ENCODE peak calls at places on chromosomes 1 and 21, in four cellular contexts. D, E, S and K are unnamed samples.

GRCh38 chr1:152442291-152442690 is 28.2 kb upstream of the CRNN start:
- DNase-seq in D (no peak), E (no peak), S (no peak), K (no peak)

GRCh38 chr1:98323396-98323795 is 338.1 kb upstream of the SNX7 start:
- DNase-seq in E (no peak), D (peak), S (peak), K (no peak)

GRCh38 chr1:230587056-230587455 is 55.2 kb upstream of the COG2 start:
- DNase-seq in E (no peak), D (no peak), S (no peak), K (no peak)

GRCh38 chr1:163897401-163898169 is 575.8 kb downstream of the NUF2 start:
- DNase-seq in S (peak), D (no peak), E (no peak), K (no peak)

GRCh38 chr1:65108025-65108692 is 39.8 kb upstream of the AK4 start:
- DNase-seq in E (no peak), D (no peak), S (no peak), K (no peak)

GRCh38 chr1:163315773-163316374 is 5.9 kb upstream of the NUF2 start:
- DNase-seq in D (peak), S (peak), E (no peak), K (peak)

GRCh38 chr1:165531021-165531420 is 12.8 kb upstream of the LRRC52 start:
- DNase-seq in S (no peak), E (no peak), D (no peak), K (no peak)

GRCh38 chr1:35173516-35174224 is 19.3 kb downstream of the SFPQ start:
- DNase-seq in E (no peak), S (no peak), D (no peak), K (no peak)

GRCh38 chr1:221887758-221888157 is 145.9 kb upstream of the DUSP10 start:
- DNase-seq in S (no peak), E (no peak), D (no peak), K (no peak)

GRCh38 chr1:4690951-4691675 is 36.7 kb downstream of the AJAP1 start:
- DNase-seq in D (no peak), E (no peak), S (no peak), K (no peak)

GRCh38 chr1:200372095-200372884 is 37.5 kb downstream of the ZNF281 start:
- DNase-seq in S (peak), D (no peak), E (no peak), K (no peak)

GRCh38 chr1:15849775-15850449 is 2.4 kb downstream of the SPEN start:
- DNase-seq in D (peak), E (no peak), S (peak), K (peak)

GRCh38 chr1:198633675-198634121 is 5.1 kb upstream of the PTPRC start:
- DNase-seq in D (peak), S (no peak), E (no peak), K (no peak)

GRCh38 chr1:52424757-52425265 is 20.4 kb downstream of the PRPF38A start:
- DNase-seq in S (peak), E (no peak), D (no peak), K (no peak)

GRCh38 chr1:152107984-152108898 is 7.0 kb downstream of the TCHH start:
- DNase-seq in S (peak), D (peak), E (no peak), K (peak)

GRCh38 chr1:200311256-200311655 is 98.6 kb downstream of the ZNF281 start:
- DNase-seq in S (peak), E (no peak), D (peak), K (no peak)

GRCh38 chr1:223210786-223211115 is 67.7 kb upstream of the TLR5 start:
- DNase-seq in S (no peak), D (no peak), E (no peak), K (no peak)

GRCh38 chr1:12153181-12153785 is 13.5 kb upstream of the TNFRSF1B start:
- DNase-seq in E (peak), S (peak), D (peak), K (peak)

GRCh38 chr1:117531222-117531621 is 74.6 kb upstream of the TENT5C start:
- DNase-seq in D (no peak), S (no peak), E (no peak), K (no peak)

GRCh38 chr21:42515708-42516502 is 2.3 kb downstream of the SLC37A1 start:
- DNase-seq in E (peak), D (no peak), S (no peak), K (no peak)

GRCh38 chr1:19557609-19558051 is 72.3 kb upstream of the CAPZB start:
- DNase-seq in S (peak), E (no peak), D (peak), K (no peak)

GRCh38 chr1:180253585-180254495 is 23.8 kb downstream of the LHX4 start:
- DNase-seq in S (no peak), D (no peak), E (no peak), K (no peak)

GRCh38 chr1:17540255-17541001 is 930 bp downstream of the ARHGEF10L start:
- DNase-seq in S (no peak), E (no peak), D (no peak), K (no peak)

DNA sequence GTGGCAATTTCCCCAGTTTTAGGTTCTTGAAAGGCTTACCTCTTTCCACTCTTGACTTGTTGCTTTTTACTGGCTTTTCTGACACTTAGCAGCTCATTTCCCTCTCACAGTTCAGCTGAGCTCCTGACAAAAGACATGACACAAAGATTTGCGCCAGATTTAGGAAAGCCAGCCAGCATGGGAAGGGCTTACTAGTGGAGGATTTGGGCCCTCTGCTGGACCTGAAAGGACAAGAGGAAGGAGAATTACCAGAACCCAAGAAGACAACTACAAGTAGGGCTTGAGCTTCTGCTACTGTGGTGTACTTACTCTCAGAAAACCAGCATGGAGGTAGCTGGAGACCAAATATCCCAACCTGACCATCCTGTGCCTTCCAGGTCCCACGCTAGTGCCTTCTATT is 784.5 kb downstream of the BRINP3 start:
- DNase-seq in D (no peak), E (no peak), S (no peak), K (no peak)
- TF ChIP-seq CTCF in D (no peak), E (no peak), S (no peak), K (no peak)

DNA sequence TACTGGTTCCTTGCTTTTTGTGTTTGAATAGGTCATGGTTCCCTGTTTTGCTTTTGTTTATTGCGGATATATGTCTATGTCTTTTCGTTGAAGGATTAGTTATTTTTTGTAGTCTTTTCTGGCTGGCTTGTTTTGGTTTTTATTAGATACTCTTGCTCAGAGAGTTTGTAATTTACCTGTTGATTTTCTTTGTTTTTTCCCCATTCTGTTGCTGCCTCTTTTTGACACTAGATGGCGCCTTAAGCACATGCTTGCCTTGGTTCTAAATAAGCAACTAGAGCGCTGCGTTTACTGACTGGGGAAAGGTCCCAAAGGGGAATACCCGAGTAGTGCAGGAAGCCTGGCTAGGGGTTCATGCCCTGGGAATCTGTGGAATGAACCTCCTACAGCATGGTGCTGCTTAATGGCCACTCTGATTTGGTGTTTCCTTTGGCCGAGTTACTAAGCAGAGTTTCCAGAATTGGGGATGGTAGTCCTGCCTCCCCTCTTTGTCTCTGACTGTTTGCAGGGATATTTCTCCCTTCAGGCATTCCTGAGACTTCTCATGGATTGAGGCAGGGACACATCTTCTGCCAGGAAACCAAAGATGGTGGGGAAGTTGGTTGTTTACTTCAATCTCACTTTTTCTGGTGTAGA is 143.2 kb downstream of the PTPRU start:
- DNase-seq in S (peak), D (peak), E (no peak), K (peak)
- TF ChIP-seq CTCF in S (peak), D (peak), E (peak), K (peak)

GRCh38 chr1:1778827-1779675 is 781 bp upstream of the NADK start:
- DNase-seq in S (no peak), E (peak), D (peak), K (peak)
- TF ChIP-seq CTCF in S (no peak), E (peak), D (peak), K (peak)

GRCh38 chr1:224434447-224435317 is at the start of gene WDR26:
- DNase-seq in D (peak), S (peak), E (peak), K (peak)
- TF ChIP-seq CTCF in D (no peak), S (peak), E (no peak), K (no peak)

GRCh38 chr1:85244271-85245053 is 15.0 kb downstream of the C1orf52 start:
- DNase-seq in S (peak), D (no peak), E (no peak), K (no peak)

GRCh38 chr1:85237613-85238012 is 21.8 kb downstream of the C1orf52 start:
- DNase-seq in E (no peak), D (no peak), S (no peak), K (no peak)

GRCh38 chr1:85243336-85243735 is 16.1 kb downstream of the C1orf52 start:
- DNase-seq in E (no peak), S (peak), D (no peak), K (no peak)

GRCh38 chr1:85240659-85241058 is 18.8 kb downstream of the C1orf52 start:
- DNase-seq in D (no peak), S (no peak), E (no peak), K (no peak)

GRCh38 chr1:85240174-85240601 is 19.3 kb downstream of the C1orf52 start:
- DNase-seq in S (peak), E (no peak), D (no peak), K (peak)
- TF ChIP-seq CTCF in S (peak), E (no peak), D (no peak), K (peak)

DNA sequence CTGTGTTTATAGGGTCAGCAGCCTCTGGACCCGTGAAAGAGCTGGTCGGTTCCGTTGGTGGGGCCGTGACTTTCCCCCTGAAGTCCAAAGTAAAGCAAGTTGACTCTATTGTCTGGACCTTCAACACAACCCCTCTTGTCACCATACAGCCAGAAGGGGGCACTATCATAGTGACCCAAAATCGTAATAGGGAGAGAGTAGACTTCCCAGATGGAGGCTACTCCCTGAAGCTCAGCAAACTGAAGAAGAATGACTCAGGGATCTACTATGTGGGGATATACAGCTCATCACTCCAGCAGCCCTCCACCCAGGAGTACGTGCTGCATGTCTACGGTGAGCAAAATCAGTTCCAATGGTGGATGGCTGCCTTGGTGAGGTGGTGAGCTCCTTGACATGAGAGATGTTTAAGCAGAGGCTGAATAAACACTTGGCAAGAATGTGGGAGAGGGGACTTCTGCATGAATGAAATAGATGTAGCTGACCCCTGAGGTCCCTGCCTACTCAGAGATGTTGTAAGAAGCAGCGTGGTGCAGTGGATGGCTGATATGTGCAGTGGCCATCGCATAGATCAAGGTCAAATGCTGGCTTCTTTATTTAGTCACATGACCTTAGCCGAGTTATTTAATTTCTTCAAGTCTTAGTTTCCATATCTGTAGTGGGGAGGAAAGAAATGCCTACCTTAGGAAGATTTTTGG is 9.3 kb downstream of the SLAMF7 start:
- DNase-seq in D (no peak), E (no peak), S (no peak), K (no peak)
- TF ChIP-seq CTCF in D (no peak), E (no peak), S (no peak), K (peak)

DNA sequence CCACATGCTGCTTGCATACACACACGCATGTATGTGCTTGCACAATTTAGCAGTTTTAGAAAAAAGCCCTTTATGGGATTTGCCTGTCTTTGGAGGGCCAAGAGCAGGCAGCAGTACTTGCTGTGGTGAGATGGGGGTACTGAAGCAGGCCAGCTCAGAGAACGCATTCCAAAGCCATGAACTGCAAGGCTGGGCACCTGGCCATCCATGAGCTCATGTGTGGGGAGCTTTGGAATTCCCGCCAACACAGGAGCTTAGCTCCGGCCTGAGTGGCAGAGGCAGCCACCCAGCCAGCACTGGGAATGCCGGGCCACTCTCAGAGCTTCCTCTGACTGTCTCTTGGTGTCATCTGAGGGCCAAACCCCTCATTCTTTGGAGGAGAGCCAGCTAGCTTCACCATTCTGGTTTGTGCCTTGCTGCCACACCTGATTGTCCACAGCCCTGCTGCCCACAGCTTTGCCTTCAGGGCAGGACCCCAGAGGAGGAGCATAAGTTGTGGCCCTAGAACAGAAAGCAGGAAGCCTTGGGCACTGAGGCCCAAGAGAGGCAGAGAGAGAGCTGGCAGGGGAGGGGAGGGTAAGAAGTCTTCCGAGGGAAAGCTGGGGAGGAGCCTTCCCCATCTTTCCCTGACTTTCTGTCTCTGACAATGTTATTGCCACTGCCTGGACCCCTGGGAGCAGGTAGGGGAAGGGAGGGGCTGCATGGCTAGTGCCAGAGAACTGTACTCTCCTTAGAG is 92.1 kb upstream of the POU3F1 start:
- DNase-seq in S (peak), D (no peak), E (peak), K (no peak)
- TF ChIP-seq CTCF in S (peak), D (no peak), E (peak), K (no peak)